ENCODE peak calls at places on chromosome 22, in four cellular contexts. One of them, this sample, is unnamed.

GRCh38 chr22:31995046-31995445 is 48.0 kb upstream of the SLC5A1 start:
- DNase-seq in RWPE1: no peak
- DNase-seq in activated effector memory CD4-positive, alpha-beta T cell treated with anti-CD3 and anti-CD28 coated beads, Interleukin-2, amount 50 U/mL, for 16 hours: no peak
- DNase-seq in NCI-H226: no peak
- DNase-seq in this sample: no peak

GRCh38 chr22:20010307-20011122 is 6.1 kb downstream of the ARVCF start:
- DNase-seq in RWPE1: no peak
- DNase-seq in activated effector memory CD4-positive, alpha-beta T cell treated with anti-CD3 and anti-CD28 coated beads, Interleukin-2, amount 50 U/mL, for 16 hours: no peak
- DNase-seq in NCI-H226: no peak
- DNase-seq in this sample: no peak

GRCh38 chr22:41831828-41832552 is 915 bp upstream of the SREBF2 start:
- DNase-seq in RWPE1: no peak
- DNase-seq in activated effector memory CD4-positive, alpha-beta T cell treated with anti-CD3 and anti-CD28 coated beads, Interleukin-2, amount 50 U/mL, for 16 hours: no peak
- DNase-seq in NCI-H226: no peak
- DNase-seq in this sample: no peak

GRCh38 chr22:48135641-48136040 is 1373.2 kb downstream of the TBC1D22A start:
- DNase-seq in RWPE1: no peak
- DNase-seq in activated effector memory CD4-positive, alpha-beta T cell treated with anti-CD3 and anti-CD28 coated beads, Interleukin-2, amount 50 U/mL, for 16 hours: no peak
- DNase-seq in NCI-H226: no peak
- DNase-seq in this sample: no peak

GRCh38 chr22:24153353-24153752 is 27.9 kb upstream of the SUSD2 start:
- DNase-seq in RWPE1: no peak
- DNase-seq in activated effector memory CD4-positive, alpha-beta T cell treated with anti-CD3 and anti-CD28 coated beads, Interleukin-2, amount 50 U/mL, for 16 hours: peak; percentile 74
- DNase-seq in NCI-H226: no peak
- DNase-seq in this sample: no peak

GRCh38 chr22:35971418-35972119 is 57.1 kb downstream of the RBFOX2 start:
- DNase-seq in RWPE1: no peak
- DNase-seq in activated effector memory CD4-positive, alpha-beta T cell treated with anti-CD3 and anti-CD28 coated beads, Interleukin-2, amount 50 U/mL, for 16 hours: no peak
- DNase-seq in NCI-H226: no peak
- DNase-seq in this sample: no peak

GRCh38 chr22:39946571-39947407 is 13.4 kb upstream of the TMA7B start:
- DNase-seq in RWPE1: no peak
- DNase-seq in activated effector memory CD4-positive, alpha-beta T cell treated with anti-CD3 and anti-CD28 coated beads, Interleukin-2, amount 50 U/mL, for 16 hours: no peak
- DNase-seq in NCI-H226: no peak
- DNase-seq in this sample: no peak

GRCh38 chr22:31140746-31141145 is 438 bp upstream of the PLA2G3 start:
- DNase-seq in RWPE1: no peak
- DNase-seq in activated effector memory CD4-positive, alpha-beta T cell treated with anti-CD3 and anti-CD28 coated beads, Interleukin-2, amount 50 U/mL, for 16 hours: no peak
- DNase-seq in NCI-H226: no peak
- DNase-seq in this sample: no peak

GRCh38 chr22:44272330-44272729 is 40.4 kb downstream of the SHISAL1 start:
- DNase-seq in RWPE1: no peak
- DNase-seq in activated effector memory CD4-positive, alpha-beta T cell treated with anti-CD3 and anti-CD28 coated beads, Interleukin-2, amount 50 U/mL, for 16 hours: no peak
- DNase-seq in NCI-H226: no peak
- DNase-seq in this sample: no peak

GRCh38 chr22:32587449-32587848 is 112.8 kb downstream of the FBXO7 start:
- DNase-seq in RWPE1: no peak
- DNase-seq in activated effector memory CD4-positive, alpha-beta T cell treated with anti-CD3 and anti-CD28 coated beads, Interleukin-2, amount 50 U/mL, for 16 hours: no peak
- DNase-seq in NCI-H226: no peak
- DNase-seq in this sample: peak; percentile 90

GRCh38 chr22:50260801-50261614 is 475 bp downstream of the MAPK12 start:
- DNase-seq in RWPE1: no peak
- DNase-seq in activated effector memory CD4-positive, alpha-beta T cell treated with anti-CD3 and anti-CD28 coated beads, Interleukin-2, amount 50 U/mL, for 16 hours: no peak
- DNase-seq in NCI-H226: peak; percentile 14
- DNase-seq in this sample: no peak

GRCh38 chr22:34688825-34689224 is 377.1 kb upstream of the ISX start:
- DNase-seq in RWPE1: no peak
- DNase-seq in activated effector memory CD4-positive, alpha-beta T cell treated with anti-CD3 and anti-CD28 coated beads, Interleukin-2, amount 50 U/mL, for 16 hours: no peak
- DNase-seq in NCI-H226: no peak
- DNase-seq in this sample: no peak

GRCh38 chr22:33049125-33049729 is 9.0 kb downstream of the SYN3 start:
- DNase-seq in RWPE1: peak; percentile 57
- DNase-seq in activated effector memory CD4-positive, alpha-beta T cell treated with anti-CD3 and anti-CD28 coated beads, Interleukin-2, amount 50 U/mL, for 16 hours: peak; percentile 83
- DNase-seq in NCI-H226: peak; percentile 9
- DNase-seq in this sample: no peak

GRCh38 chr22:38260760-38261477 is 11.9 kb downstream of the TMEM184B start:
- DNase-seq in RWPE1: no peak
- DNase-seq in activated effector memory CD4-positive, alpha-beta T cell treated with anti-CD3 and anti-CD28 coated beads, Interleukin-2, amount 50 U/mL, for 16 hours: no peak
- DNase-seq in NCI-H226: no peak
- DNase-seq in this sample: no peak

GRCh38 chr22:49321477-49322055 is 506.1 kb downstream of the BRD1 start:
- DNase-seq in RWPE1: no peak
- DNase-seq in activated effector memory CD4-positive, alpha-beta T cell treated with anti-CD3 and anti-CD28 coated beads, Interleukin-2, amount 50 U/mL, for 16 hours: peak; percentile 44
- DNase-seq in NCI-H226: no peak
- DNase-seq in this sample: peak; percentile 88

GRCh38 chr22:41286639-41287091 is 678 bp upstream of the RANGAP1 start:
- DNase-seq in RWPE1: no peak
- DNase-seq in activated effector memory CD4-positive, alpha-beta T cell treated with anti-CD3 and anti-CD28 coated beads, Interleukin-2, amount 50 U/mL, for 16 hours: peak; percentile 81
- DNase-seq in NCI-H226: no peak
- DNase-seq in this sample: no peak

GRCh38 chr22:45429424-45429823 is 15.9 kb downstream of the RIBC2 start:
- DNase-seq in RWPE1: no peak
- DNase-seq in activated effector memory CD4-positive, alpha-beta T cell treated with anti-CD3 and anti-CD28 coated beads, Interleukin-2, amount 50 U/mL, for 16 hours: peak; percentile 24
- DNase-seq in NCI-H226: no peak
- DNase-seq in this sample: peak; percentile 68

This sample was measured in mesenteric fat pad.